ENCODE peak calls at places on chromosomes 13 and 19, in eight cellular contexts. W is tibial artery, E is keratinocyte, I is choroid plexus epithelial cell, K is HFF-Myc, L is colonic mucosa, B is retinal pigment epithelial cell, S is cardiac fibroblast. F is an unnamed sample.

GRCh38 chr19:16608290-16608704 is 19.7 kb downstream of the MED26 start:
- DNase-seq in L (no peak), K (peak), W (no peak), B (no peak), E (no peak), I (peak), S (peak), F (no peak)

GRCh38 chr19:30877591-30878230 is 471.5 kb downstream of the TSHZ3 start:
- DNase-seq in B (no peak), L (no peak), E (no peak), W (peak), S (no peak), I (no peak), K (no peak), F (no peak)

GRCh38 chr13:52128714-52129700 is at the start of gene NEK5:
- DNase-seq in W (peak), K (peak), B (no peak), S (peak), L (peak), I (peak), E (no peak), F (no peak)

GRCh38 chr19:10228925-10229324 is 2.2 kb downstream of the S1PR2 start:
- DNase-seq in W (no peak), K (no peak), S (peak), B (no peak), I (peak), L (peak), E (no peak), F (no peak)

GRCh38 chr13:33353210-33353609 is 67.7 kb upstream of the STARD13 start:
- DNase-seq in S (no peak), I (no peak), B (no peak), K (no peak), W (peak), L (peak), E (no peak), F (no peak)

GRCh38 chr19:49809155-49809986 is 3.7 kb downstream of the FUZ start:
- DNase-seq in L (peak), K (no peak), E (no peak), I (peak), S (no peak), B (peak), W (peak), F (no peak)

GRCh38 chr19:34172661-34173144 is 399 bp downstream of the LSM14A start:
- DNase-seq in B (no peak), W (no peak), I (no peak), K (no peak), S (no peak), E (no peak), L (no peak), F (no peak)

GRCh38 chr19:41001243-41001971 is 10.3 kb downstream of the CYP2B6 start:
- DNase-seq in L (no peak), B (no peak), W (no peak), S (no peak), K (no peak), E (no peak), I (no peak), F (no peak)

GRCh38 chr19:32324631-32325215 is 20.7 kb upstream of the ZNF507 start:
- DNase-seq in W (no peak), K (no peak), L (no peak), S (no peak), B (no peak), I (peak), E (no peak), F (no peak)

DNA sequence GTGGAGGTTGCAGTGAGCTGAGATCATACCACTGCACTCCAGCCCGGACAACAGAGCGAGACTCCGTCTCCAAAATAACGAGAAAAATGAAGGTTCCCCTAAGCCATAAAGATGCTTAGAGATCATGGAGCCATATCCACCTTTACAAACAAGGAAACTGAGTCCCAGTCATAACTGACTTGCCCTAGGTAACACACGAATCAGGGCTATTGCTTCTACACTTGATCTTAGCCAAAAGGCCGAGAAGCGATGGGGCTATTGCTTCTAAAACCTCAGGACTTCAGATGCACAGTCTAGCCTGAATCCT is 3.2 kb downstream of the DBP start:
- DNase-seq in L (no peak), E (no peak), I (no peak), S (no peak), B (no peak), K (no peak), W (no peak), F (no peak)
- TF ChIP-seq CTCF in L (no peak), E (no peak), I (no peak), S (no peak), B (no peak), K (no peak), W (no peak), F (no peak)

DNA sequence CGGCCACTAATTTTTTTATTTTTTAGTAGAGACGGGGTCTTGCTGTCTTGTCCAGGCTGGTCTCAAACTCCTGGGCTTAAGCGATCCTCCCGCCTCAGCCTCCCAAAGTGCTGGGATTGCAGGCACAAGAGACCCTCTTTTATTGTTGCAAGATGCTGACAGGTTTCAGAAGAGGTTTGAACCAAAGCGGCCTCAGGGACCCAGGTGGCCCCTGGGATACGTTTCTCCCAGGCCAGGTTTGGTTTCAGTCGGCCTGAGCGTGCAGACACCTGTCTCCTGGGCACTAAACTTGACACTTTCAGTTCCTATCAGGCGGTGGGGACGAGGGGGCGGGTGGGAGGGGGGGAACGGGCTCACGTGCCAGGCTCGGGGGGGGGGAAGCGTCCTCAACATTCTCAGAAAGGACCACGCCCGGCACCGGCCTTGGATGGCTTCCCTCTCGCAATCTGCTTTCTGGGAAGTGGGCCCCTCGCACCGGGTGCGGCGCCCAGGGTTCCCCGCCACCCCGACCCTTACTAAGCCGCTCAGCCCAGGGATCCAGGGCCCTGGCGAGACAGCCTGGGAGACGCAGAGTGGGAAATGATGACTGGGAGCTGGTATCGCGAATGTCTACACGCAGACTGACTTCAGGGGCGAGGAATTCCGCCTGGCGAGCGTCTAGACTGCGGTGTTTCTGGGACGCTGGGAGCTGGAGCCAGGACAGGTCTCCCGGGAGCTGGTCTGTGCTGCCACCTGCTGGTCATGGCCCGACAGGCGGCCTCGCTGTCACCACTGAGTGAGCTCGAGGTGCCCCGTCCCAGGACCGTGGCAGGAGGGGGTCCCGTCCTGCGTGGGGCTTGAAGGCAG is 91.6 kb downstream of the GNG7 start:
- DNase-seq in B (peak), I (peak), L (peak), W (peak), E (no peak), S (peak), K (no peak), F (no peak)
- H3K4me3 ChIP-seq in B (peak), I (peak), L (peak), W (peak), E (peak), S (peak), K (peak), F (peak)

DNA sequence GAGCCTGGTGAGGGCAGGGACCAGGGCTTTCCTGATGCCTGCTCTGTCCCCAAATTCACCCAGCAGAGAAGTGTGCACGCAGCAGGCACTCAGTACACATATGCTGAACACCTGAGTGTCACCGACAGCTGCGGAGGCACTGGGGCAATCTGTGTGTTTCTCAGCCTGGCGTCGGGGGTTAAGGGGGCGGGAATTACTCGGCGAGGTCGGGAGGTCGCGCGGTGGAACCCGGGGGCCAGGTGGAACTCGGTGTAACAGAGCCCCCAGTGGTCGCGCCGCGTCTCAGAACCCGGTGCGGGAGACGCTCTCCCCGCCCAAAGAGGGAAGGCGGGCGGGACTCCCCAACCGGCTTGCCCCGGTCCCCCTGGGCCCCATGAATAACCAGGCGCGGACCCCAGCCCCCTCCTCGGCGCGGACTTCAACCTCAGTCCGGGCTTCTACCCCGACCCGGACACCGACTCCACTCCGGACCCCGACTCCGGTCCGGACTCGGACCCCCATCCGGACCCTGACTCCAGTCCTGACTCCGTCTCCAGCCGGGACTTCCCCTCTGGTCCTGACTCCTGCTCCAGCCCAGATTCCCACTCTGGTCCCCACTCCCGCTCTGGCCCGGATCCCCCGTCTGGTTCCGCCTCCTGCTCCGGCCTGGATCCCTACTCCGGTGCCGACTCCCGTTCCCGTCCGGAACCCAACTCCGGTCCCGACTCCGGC is at the start of gene SELENOV:
- DNase-seq in E (no peak), S (no peak), L (no peak), B (no peak), W (no peak), K (no peak), I (no peak), F (no peak)
- TF ChIP-seq CTCF in E (no peak), S (no peak), L (no peak), B (no peak), W (no peak), K (no peak), I (no peak), F (no peak)

DNA sequence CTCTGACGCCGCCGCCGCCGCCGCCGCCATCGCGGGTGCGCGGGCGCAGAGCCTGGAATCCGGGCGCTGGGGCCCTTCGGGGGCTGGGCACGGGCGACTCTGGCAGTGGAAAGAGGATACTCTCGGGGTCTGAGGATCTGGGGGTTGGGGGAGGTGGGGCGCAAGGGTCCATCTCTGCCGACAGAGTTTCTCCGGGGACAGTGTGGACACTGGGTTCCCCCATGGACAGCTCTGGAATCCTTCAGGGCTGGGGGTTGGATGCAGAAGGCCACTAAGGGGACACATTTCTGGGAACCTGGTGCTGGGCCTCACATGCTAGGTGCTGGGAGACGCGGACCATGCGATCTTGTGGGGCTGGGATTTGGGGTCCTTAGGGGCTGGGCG is 2.3 kb downstream of the TGFBR3L start:
- DNase-seq in K (no peak), I (no peak), S (no peak), L (no peak), W (no peak), E (no peak), B (no peak), F (no peak)
- H3K4me3 ChIP-seq in K (peak), I (no peak), S (no peak), L (peak), W (peak), E (peak), B (peak), F (peak)